ENCODE peak calls at places on chromosomes 12 and 14, in ten cellular contexts. One of them, this sample, is unnamed.
A peak's percentile ranks its signal among the peaks of the same experiment; 100 is the strongest.

GRCh38 chr12:66149702-66150398 is 19.3 kb upstream of the LLPH start:
- DNase-seq in SK-N-SH: no peak
- DNase-seq in posterior cingulate gyrus: no peak
- DNase-seq in GM10248: no peak
- DNase-seq in activated naive CD8-positive, alpha-beta T cell treated with anti-CD3 and anti-CD28 coated beads for 36 hours: no peak
- DNase-seq in A549: no peak
- DNase-seq in C1 segment of cervical spinal cord: no peak
- DNase-seq in stimulated activated CD4-positive, alpha-beta T cell treated with anti-CD3 and anti-CD28 coated beads, Interleukin-1b, Interleukin-23, amount 100 ng/mL, for 24 hours: no peak
- DNase-seq in neuronal stem cell: no peak
- DNase-seq in NCI-H1105: no peak
- DNase-seq in this sample: no peak

GRCh38 chr12:58159941-58160340 is 218.6 kb downstream of the ATP23 start:
- DNase-seq in A549: no peak
- DNase-seq in posterior cingulate gyrus: no peak
- DNase-seq in activated naive CD8-positive, alpha-beta T cell treated with anti-CD3 and anti-CD28 coated beads for 36 hours: no peak
- DNase-seq in C1 segment of cervical spinal cord: no peak
- DNase-seq in NCI-H1105: no peak
- DNase-seq in GM10248: no peak
- DNase-seq in neuronal stem cell: no peak
- DNase-seq in SK-N-SH: no peak
- DNase-seq in stimulated activated CD4-positive, alpha-beta T cell treated with anti-CD3 and anti-CD28 coated beads, Interleukin-1b, Interleukin-23, amount 100 ng/mL, for 24 hours: no peak
- DNase-seq in this sample: no peak

GRCh38 chr12:63318313-63318712 is 167.3 kb upstream of the AVPR1A start:
- DNase-seq in posterior cingulate gyrus: no peak
- DNase-seq in activated naive CD8-positive, alpha-beta T cell treated with anti-CD3 and anti-CD28 coated beads for 36 hours: no peak
- DNase-seq in NCI-H1105: no peak
- DNase-seq in stimulated activated CD4-positive, alpha-beta T cell treated with anti-CD3 and anti-CD28 coated beads, Interleukin-1b, Interleukin-23, amount 100 ng/mL, for 24 hours: no peak
- DNase-seq in SK-N-SH: no peak
- DNase-seq in neuronal stem cell: no peak
- DNase-seq in GM10248: no peak
- DNase-seq in C1 segment of cervical spinal cord: no peak
- DNase-seq in A549: no peak
- DNase-seq in this sample: no peak

GRCh38 chr14:103729496-103730448 is 14.2 kb downstream of the ZFYVE21 start:
- DNase-seq in C1 segment of cervical spinal cord: no peak
- DNase-seq in posterior cingulate gyrus: no peak
- DNase-seq in GM10248: no peak
- DNase-seq in NCI-H1105: peak; percentile 48
- DNase-seq in SK-N-SH: no peak
- DNase-seq in A549: no peak
- DNase-seq in stimulated activated CD4-positive, alpha-beta T cell treated with anti-CD3 and anti-CD28 coated beads, Interleukin-1b, Interleukin-23, amount 100 ng/mL, for 24 hours: no peak
- DNase-seq in activated naive CD8-positive, alpha-beta T cell treated with anti-CD3 and anti-CD28 coated beads for 36 hours: no peak
- DNase-seq in neuronal stem cell: no peak
- DNase-seq in this sample: no peak

GRCh38 chr12:48183091-48183875 is at the start of gene CCDC184:
- DNase-seq in SK-N-SH: peak; percentile 91
- DNase-seq in A549: peak; percentile 83
- DNase-seq in stimulated activated CD4-positive, alpha-beta T cell treated with anti-CD3 and anti-CD28 coated beads, Interleukin-1b, Interleukin-23, amount 100 ng/mL, for 24 hours: peak; percentile 61
- DNase-seq in C1 segment of cervical spinal cord: peak; percentile 68
- DNase-seq in neuronal stem cell: peak; percentile 86
- DNase-seq in NCI-H1105: peak; percentile 92
- DNase-seq in posterior cingulate gyrus: peak; percentile 72
- DNase-seq in GM10248: peak; percentile 82
- DNase-seq in activated naive CD8-positive, alpha-beta T cell treated with anti-CD3 and anti-CD28 coated beads for 36 hours: peak; percentile 71
- DNase-seq in this sample: peak; percentile 73

GRCh38 chr12:43381879-43382278 is 170.1 kb downstream of the ADAMTS20 start:
- DNase-seq in NCI-H1105: no peak
- DNase-seq in GM10248: no peak
- DNase-seq in activated naive CD8-positive, alpha-beta T cell treated with anti-CD3 and anti-CD28 coated beads for 36 hours: no peak
- DNase-seq in posterior cingulate gyrus: no peak
- DNase-seq in A549: no peak
- DNase-seq in stimulated activated CD4-positive, alpha-beta T cell treated with anti-CD3 and anti-CD28 coated beads, Interleukin-1b, Interleukin-23, amount 100 ng/mL, for 24 hours: no peak
- DNase-seq in C1 segment of cervical spinal cord: no peak
- DNase-seq in neuronal stem cell: no peak
- DNase-seq in SK-N-SH: no peak
- DNase-seq in this sample: no peak

GRCh38 chr12:75315518-75315917 is 14.6 kb downstream of the CAPS2 start:
- DNase-seq in neuronal stem cell: no peak
- DNase-seq in NCI-H1105: no peak
- DNase-seq in C1 segment of cervical spinal cord: no peak
- DNase-seq in GM10248: no peak
- DNase-seq in SK-N-SH: no peak
- DNase-seq in A549: no peak
- DNase-seq in activated naive CD8-positive, alpha-beta T cell treated with anti-CD3 and anti-CD28 coated beads for 36 hours: no peak
- DNase-seq in stimulated activated CD4-positive, alpha-beta T cell treated with anti-CD3 and anti-CD28 coated beads, Interleukin-1b, Interleukin-23, amount 100 ng/mL, for 24 hours: no peak
- DNase-seq in posterior cingulate gyrus: no peak
- DNase-seq in this sample: no peak

GRCh38 chr12:123384318-123384993 is 524 bp downstream of the KMT5A start:
- DNase-seq in SK-N-SH: peak; percentile 44
- DNase-seq in C1 segment of cervical spinal cord: peak; percentile 25
- DNase-seq in posterior cingulate gyrus: no peak
- DNase-seq in stimulated activated CD4-positive, alpha-beta T cell treated with anti-CD3 and anti-CD28 coated beads, Interleukin-1b, Interleukin-23, amount 100 ng/mL, for 24 hours: no peak
- DNase-seq in NCI-H1105: peak; percentile 45
- DNase-seq in neuronal stem cell: no peak
- DNase-seq in GM10248: no peak
- DNase-seq in A549: no peak
- DNase-seq in activated naive CD8-positive, alpha-beta T cell treated with anti-CD3 and anti-CD28 coated beads for 36 hours: peak; percentile 36
- DNase-seq in this sample: no peak

GRCh38 chr12:124499873-124500231 is 67.6 kb downstream of the NCOR2 start:
- DNase-seq in C1 segment of cervical spinal cord: no peak
- DNase-seq in GM10248: no peak
- DNase-seq in posterior cingulate gyrus: no peak
- DNase-seq in activated naive CD8-positive, alpha-beta T cell treated with anti-CD3 and anti-CD28 coated beads for 36 hours: no peak
- DNase-seq in SK-N-SH: no peak
- DNase-seq in stimulated activated CD4-positive, alpha-beta T cell treated with anti-CD3 and anti-CD28 coated beads, Interleukin-1b, Interleukin-23, amount 100 ng/mL, for 24 hours: no peak
- DNase-seq in neuronal stem cell: no peak
- DNase-seq in NCI-H1105: no peak
- DNase-seq in A549: no peak
- DNase-seq in this sample: no peak

GRCh38 chr14:75820761-75821160 is 159.7 kb downstream of the TTLL5 start:
- DNase-seq in GM10248: no peak
- DNase-seq in C1 segment of cervical spinal cord: no peak
- DNase-seq in SK-N-SH: no peak
- DNase-seq in NCI-H1105: no peak
- DNase-seq in posterior cingulate gyrus: no peak
- DNase-seq in neuronal stem cell: no peak
- DNase-seq in A549: no peak
- DNase-seq in activated naive CD8-positive, alpha-beta T cell treated with anti-CD3 and anti-CD28 coated beads for 36 hours: no peak
- DNase-seq in stimulated activated CD4-positive, alpha-beta T cell treated with anti-CD3 and anti-CD28 coated beads, Interleukin-1b, Interleukin-23, amount 100 ng/mL, for 24 hours: no peak
- DNase-seq in this sample: no peak

GRCh38 chr12:65608319-65608916 is 215.9 kb upstream of the HMGA2 start:
- DNase-seq in NCI-H1105: no peak
- DNase-seq in C1 segment of cervical spinal cord: no peak
- DNase-seq in stimulated activated CD4-positive, alpha-beta T cell treated with anti-CD3 and anti-CD28 coated beads, Interleukin-1b, Interleukin-23, amount 100 ng/mL, for 24 hours: no peak
- DNase-seq in posterior cingulate gyrus: no peak
- DNase-seq in GM10248: no peak
- DNase-seq in A549: no peak
- DNase-seq in activated naive CD8-positive, alpha-beta T cell treated with anti-CD3 and anti-CD28 coated beads for 36 hours: no peak
- DNase-seq in neuronal stem cell: no peak
- DNase-seq in SK-N-SH: no peak
- DNase-seq in this sample: no peak

GRCh38 chr12:19048943-19049342 is 80.6 kb upstream of the PLEKHA5 start:
- DNase-seq in GM10248: no peak
- DNase-seq in activated naive CD8-positive, alpha-beta T cell treated with anti-CD3 and anti-CD28 coated beads for 36 hours: no peak
- DNase-seq in NCI-H1105: no peak
- DNase-seq in C1 segment of cervical spinal cord: no peak
- DNase-seq in SK-N-SH: no peak
- DNase-seq in posterior cingulate gyrus: no peak
- DNase-seq in A549: no peak
- DNase-seq in neuronal stem cell: no peak
- DNase-seq in stimulated activated CD4-positive, alpha-beta T cell treated with anti-CD3 and anti-CD28 coated beads, Interleukin-1b, Interleukin-23, amount 100 ng/mL, for 24 hours: no peak
- DNase-seq in this sample: no peak

GRCh38 chr12:65895031-65895430 is 70.7 kb downstream of the HMGA2 start:
- DNase-seq in C1 segment of cervical spinal cord: no peak
- DNase-seq in GM10248: no peak
- DNase-seq in A549: no peak
- DNase-seq in activated naive CD8-positive, alpha-beta T cell treated with anti-CD3 and anti-CD28 coated beads for 36 hours: no peak
- DNase-seq in NCI-H1105: no peak
- DNase-seq in stimulated activated CD4-positive, alpha-beta T cell treated with anti-CD3 and anti-CD28 coated beads, Interleukin-1b, Interleukin-23, amount 100 ng/mL, for 24 hours: no peak
- DNase-seq in posterior cingulate gyrus: no peak
- DNase-seq in neuronal stem cell: no peak
- DNase-seq in SK-N-SH: no peak
- DNase-seq in this sample: no peak

GRCh38 chr12:14868916-14869315 is 16.7 kb downstream of the MGP start:
- DNase-seq in GM10248: no peak
- DNase-seq in neuronal stem cell: no peak
- DNase-seq in A549: no peak
- DNase-seq in posterior cingulate gyrus: no peak
- DNase-seq in SK-N-SH: no peak
- DNase-seq in C1 segment of cervical spinal cord: no peak
- DNase-seq in stimulated activated CD4-positive, alpha-beta T cell treated with anti-CD3 and anti-CD28 coated beads, Interleukin-1b, Interleukin-23, amount 100 ng/mL, for 24 hours: no peak
- DNase-seq in NCI-H1105: no peak
- DNase-seq in activated naive CD8-positive, alpha-beta T cell treated with anti-CD3 and anti-CD28 coated beads for 36 hours: no peak
- DNase-seq in this sample: no peak

This sample was measured in stimulated activated naive CD8-positive, alpha-beta T cell treated with anti-CD3 and anti-CD28 coated beads, Interleukin-15, amount 100 ng/mL, for 72 hours.